ENCODE peak calls at places on chromosomes 6 and 20, in six cellular contexts. One of them, this sample, is unnamed.

GRCh38 chr20:15440249-15440820 is 1102.9 kb upstream of the FLRT3 start:
- DNase-seq in head of caudate nucleus: no peak
- DNase-seq in mesothelial cell of epicardium: no peak
- DNase-seq in heart left ventricle: no peak
- DNase-seq in left lobe of liver: no peak
- DNase-seq in T-helper 17 cell: no peak
- DNase-seq in this sample: no peak

GRCh38 chr6:95576621-95577316 is 566 bp upstream of the MANEA start:
- DNase-seq in left lobe of liver: no peak
- DNase-seq in head of caudate nucleus: no peak
- DNase-seq in heart left ventricle: no peak
- DNase-seq in mesothelial cell of epicardium: no peak
- DNase-seq in T-helper 17 cell: no peak
- DNase-seq in this sample: no peak

GRCh38 chr6:52672422-52673025 is 1.6 kb downstream of the TMEM14A start:
- DNase-seq in heart left ventricle: no peak
- DNase-seq in T-helper 17 cell: no peak
- DNase-seq in mesothelial cell of epicardium: no peak
- DNase-seq in left lobe of liver: no peak
- DNase-seq in head of caudate nucleus: no peak
- DNase-seq in this sample: no peak

GRCh38 chr6:13989424-13990144 is 64.8 kb downstream of the RNF182 start:
- DNase-seq in mesothelial cell of epicardium: no peak
- DNase-seq in head of caudate nucleus: no peak
- DNase-seq in T-helper 17 cell: no peak
- DNase-seq in left lobe of liver: no peak
- DNase-seq in heart left ventricle: no peak
- DNase-seq in this sample: no peak

GRCh38 chr6:3732345-3733141 is 19.0 kb downstream of the PXDC1 start:
- DNase-seq in left lobe of liver: peak
- DNase-seq in head of caudate nucleus: peak
- DNase-seq in T-helper 17 cell: peak
- DNase-seq in mesothelial cell of epicardium: peak
- DNase-seq in heart left ventricle: peak
- DNase-seq in this sample: peak

GRCh38 chr6:108948252-108948651 is 100.0 kb downstream of the ARMC2 start:
- DNase-seq in heart left ventricle: no peak
- DNase-seq in mesothelial cell of epicardium: no peak
- DNase-seq in left lobe of liver: no peak
- DNase-seq in head of caudate nucleus: peak
- DNase-seq in T-helper 17 cell: no peak
- DNase-seq in this sample: peak

GRCh38 chr6:169766921-169767736 is 15.7 kb downstream of the ERMARD start:
- DNase-seq in left lobe of liver: peak
- DNase-seq in heart left ventricle: no peak
- DNase-seq in mesothelial cell of epicardium: no peak
- DNase-seq in T-helper 17 cell: no peak
- DNase-seq in head of caudate nucleus: no peak
- DNase-seq in this sample: no peak

GRCh38 chr6:139711714-139712585 is 337.5 kb upstream of the CITED2 start:
- DNase-seq in left lobe of liver: no peak
- DNase-seq in head of caudate nucleus: no peak
- DNase-seq in heart left ventricle: no peak
- DNase-seq in T-helper 17 cell: no peak
- DNase-seq in mesothelial cell of epicardium: no peak
- DNase-seq in this sample: no peak

GRCh38 chr6:56004421-56004820 is 129.0 kb upstream of the BMP5 start:
- DNase-seq in head of caudate nucleus: no peak
- DNase-seq in heart left ventricle: no peak
- DNase-seq in mesothelial cell of epicardium: no peak
- DNase-seq in left lobe of liver: no peak
- DNase-seq in T-helper 17 cell: no peak
- DNase-seq in this sample: no peak

GRCh38 chr6:149480502-149481280 is 4.1 kb downstream of the ZC3H12D start:
- DNase-seq in head of caudate nucleus: no peak
- DNase-seq in T-helper 17 cell: peak
- DNase-seq in heart left ventricle: no peak
- DNase-seq in mesothelial cell of epicardium: no peak
- DNase-seq in left lobe of liver: peak
- DNase-seq in this sample: peak

GRCh38 chr20:11248691-11249178 is 574.9 kb upstream of the JAG1 start:
- DNase-seq in left lobe of liver: no peak
- DNase-seq in head of caudate nucleus: no peak
- DNase-seq in T-helper 17 cell: no peak
- DNase-seq in mesothelial cell of epicardium: no peak
- DNase-seq in heart left ventricle: no peak
- DNase-seq in this sample: no peak

GRCh38 chr6:122730775-122731386 is 48.6 kb upstream of the FABP7 start:
- DNase-seq in T-helper 17 cell: no peak
- DNase-seq in mesothelial cell of epicardium: no peak
- DNase-seq in heart left ventricle: no peak
- DNase-seq in head of caudate nucleus: no peak
- DNase-seq in left lobe of liver: no peak
- DNase-seq in this sample: no peak

GRCh38 chr6:111798281-111798725 is 74.9 kb downstream of the FYN start:
- DNase-seq in mesothelial cell of epicardium: no peak
- DNase-seq in T-helper 17 cell: no peak
- DNase-seq in left lobe of liver: no peak
- DNase-seq in head of caudate nucleus: no peak
- DNase-seq in heart left ventricle: no peak
- DNase-seq in this sample: no peak

GRCh38 chr6:140105857-140106256 is 731.4 kb upstream of the CITED2 start:
- DNase-seq in left lobe of liver: no peak
- DNase-seq in heart left ventricle: no peak
- DNase-seq in head of caudate nucleus: no peak
- DNase-seq in mesothelial cell of epicardium: no peak
- DNase-seq in T-helper 17 cell: no peak
- DNase-seq in this sample: no peak

GRCh38 chr6:166952122-166952521 is 4.2 kb downstream of the RNASET2 start:
- DNase-seq in left lobe of liver: no peak
- DNase-seq in heart left ventricle: no peak
- DNase-seq in T-helper 17 cell: no peak
- DNase-seq in mesothelial cell of epicardium: no peak
- DNase-seq in head of caudate nucleus: no peak
- DNase-seq in this sample: peak